ENCODE peak calls at places on chromosomes 5 and 9, in four cellular contexts. D, Z, V and H are unnamed samples.

GRCh38 chr5:109953821-109954220 is 264.1 kb downstream of the MAN2A1 start:
- DNase-seq in D (no peak), Z (no peak), V (no peak), H (no peak)

GRCh38 chr5:126492939-126493338 is 69.7 kb downstream of the GRAMD2B start:
- DNase-seq in D (peak), Z (no peak), V (no peak), H (no peak)

GRCh38 chr9:130659699-130660248 is 4.6 kb upstream of the PRDM12 start:
- DNase-seq in Z (no peak), D (no peak), V (no peak), H (no peak)

GRCh38 chr9:23824241-23825142 is 1.5 kb downstream of the ELAVL2 start:
- DNase-seq in V (no peak), D (no peak), Z (no peak), H (no peak)

GRCh38 chr5:32446660-32447059 is 2.1 kb upstream of the ZFR start:
- DNase-seq in V (no peak), Z (no peak), D (no peak), H (no peak)

GRCh38 chr9:35102465-35102768 is 514 bp downstream of the STOML2 start:
- DNase-seq in D (peak), Z (peak), V (no peak), H (no peak)

GRCh38 chr5:113156271-113156878 is 179.8 kb downstream of the DCP2 start:
- DNase-seq in D (no peak), V (no peak), Z (no peak), H (no peak)

GRCh38 chr9:120913673-120914266 is 12.8 kb downstream of the TRAF1 start:
- DNase-seq in D (no peak), Z (no peak), V (no peak), H (no peak)

GRCh38 chr5:83312672-83313071 is 158.9 kb upstream of the VCAN start:
- DNase-seq in V (no peak), D (no peak), Z (no peak), H (no peak)

GRCh38 chr9:134593286-134593685 is 48.3 kb upstream of the COL5A1 start:
- DNase-seq in V (no peak), D (no peak), Z (no peak), H (no peak)

GRCh38 chr5:98307811-98308210 is 465.7 kb upstream of the RGMB start:
- DNase-seq in Z (peak), D (peak), V (no peak), H (no peak)

GRCh38 chr5:11054014-11054413 is 293.0 kb upstream of the DAP start:
- DNase-seq in D (no peak), V (no peak), Z (no peak), H (no peak)

GRCh38 chr9:136019041-136019680 is 58.0 kb upstream of the UBAC1 start:
- DNase-seq in D (no peak), Z (no peak), V (no peak), H (peak)

DNA sequence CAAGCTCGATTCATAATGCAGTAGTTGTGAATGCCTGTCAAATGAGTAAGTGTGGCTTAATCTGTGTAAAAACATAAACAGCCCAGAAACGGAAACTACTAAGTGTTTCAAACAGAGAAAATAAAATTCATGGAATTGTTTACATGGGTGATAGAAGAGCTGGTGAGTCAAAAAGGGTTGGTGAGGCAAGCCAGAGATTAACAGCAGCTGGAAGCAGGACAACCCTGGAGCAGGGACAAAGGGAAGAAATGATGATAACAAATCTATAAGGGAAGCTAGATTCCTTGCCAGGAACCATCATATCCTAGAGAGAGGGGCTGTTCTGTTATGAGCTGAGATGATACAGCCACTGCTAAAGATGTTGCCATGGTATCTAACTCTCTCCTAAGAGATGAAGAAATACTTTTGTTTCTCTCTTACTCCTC is 18.0 kb upstream of the PRR16 start:
- DNase-seq in V (no peak), D (peak), Z (peak), H (no peak)
- H3K27ac ChIP-seq in V (peak), D (peak), Z (peak), H (no peak)

DNA sequence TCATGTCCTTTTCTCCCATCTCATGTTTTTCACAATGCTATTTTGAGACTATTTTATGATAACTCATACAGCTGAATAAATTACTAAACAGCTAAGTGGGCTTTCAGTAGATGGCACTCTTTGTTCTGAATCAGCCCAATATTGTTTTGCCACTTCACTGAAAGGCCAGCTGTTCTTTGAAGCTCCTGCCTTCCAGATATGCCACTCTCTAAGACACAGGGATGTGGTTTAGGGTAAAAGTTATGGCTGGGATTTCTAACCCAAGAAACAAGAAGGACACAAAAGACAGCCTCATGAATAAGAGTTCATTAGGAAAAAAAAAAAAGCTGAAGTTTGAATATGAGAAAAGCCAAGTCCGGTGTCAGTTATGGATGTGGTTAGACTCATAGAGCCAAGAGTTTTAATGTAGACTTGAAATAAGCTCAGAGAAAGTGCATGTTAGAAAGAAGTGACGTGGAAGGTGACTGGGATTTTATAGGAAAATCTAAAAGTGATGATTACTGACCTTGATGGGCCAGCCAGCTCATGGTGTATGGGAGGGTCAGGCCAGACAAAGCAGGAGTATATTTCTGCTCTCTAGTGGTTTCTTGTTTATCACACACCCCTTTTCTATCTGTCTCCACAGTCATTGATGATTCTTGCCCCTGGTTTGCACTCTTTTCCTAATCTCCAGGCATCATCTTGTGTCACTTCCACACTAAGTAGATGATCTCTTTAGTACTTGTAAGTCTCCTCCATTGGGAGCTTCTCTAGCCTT is 488.5 kb downstream of the NR2F1-AS1 start:
- DNase-seq in D (peak), Z (peak), V (no peak), H (no peak)
- TF ChIP-seq CTCF in D (peak), Z (peak), V (no peak), H (no peak)

DNA sequence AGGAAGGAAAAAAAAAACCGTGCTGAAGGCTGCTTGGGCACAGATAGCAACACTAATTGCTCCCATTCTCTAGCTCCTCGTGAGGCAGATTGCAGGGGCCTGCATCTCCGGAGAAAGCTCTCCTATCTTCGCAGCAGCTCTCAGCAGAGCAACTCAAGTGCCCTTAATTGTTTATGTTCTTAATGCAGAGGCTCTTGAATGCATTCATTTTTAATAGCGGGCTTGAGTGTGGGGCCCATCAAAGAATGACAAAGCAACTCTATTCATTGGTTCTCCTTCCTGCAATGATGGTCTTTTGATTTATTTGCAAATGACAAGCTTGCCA is 23.9 kb downstream of the TLE1 start:
- DNase-seq in V (no peak), D (no peak), Z (no peak), H (no peak)
- H3K4me3 ChIP-seq in V (no peak), D (no peak), Z (no peak), H (no peak)

GRCh38 chr9:29802454-29802853 is 2229.2 kb upstream of the C9orf72 start:
- DNase-seq in D (no peak), Z (no peak), V (no peak), H (no peak)

GRCh38 chr9:29806941-29807625 is 2233.8 kb upstream of the C9orf72 start:
- DNase-seq in V (no peak), Z (no peak), D (no peak), H (no peak)
- H3K27ac ChIP-seq in V (no peak), Z (no peak), D (no peak), H (no peak)

DNA sequence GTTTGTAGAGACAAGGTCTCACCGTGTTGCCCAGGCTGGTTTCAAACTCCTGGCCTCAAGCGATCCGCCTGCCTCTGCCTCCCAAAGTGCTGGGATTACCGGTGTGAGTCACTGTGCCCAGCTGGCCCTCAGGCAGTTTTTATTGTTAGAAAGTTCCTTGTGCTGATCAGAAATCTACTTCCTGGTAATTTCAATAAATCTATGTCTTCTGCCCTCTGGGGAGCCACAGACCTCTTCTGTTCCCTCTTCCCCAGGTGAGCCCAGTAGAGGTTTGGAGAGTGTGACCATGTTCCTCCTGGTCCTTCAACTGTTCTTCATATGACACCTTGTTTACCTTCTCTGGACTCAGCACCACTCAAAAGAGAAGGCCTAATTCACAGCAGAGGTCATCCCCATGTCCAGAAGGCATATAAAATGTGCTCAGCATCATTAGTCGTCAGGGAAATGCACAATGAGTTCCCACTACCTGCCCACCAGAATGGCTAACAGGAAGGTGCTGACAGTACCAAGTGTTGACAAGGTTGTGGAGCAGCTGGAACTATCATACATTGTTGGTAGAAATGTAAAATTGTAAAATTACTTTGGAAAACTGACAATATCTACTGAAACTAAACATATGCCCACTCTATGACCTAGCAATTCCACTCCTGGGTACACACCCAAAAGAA is 10.4 kb downstream of the TMOD1 start:
- DNase-seq in D (no peak), V (no peak), Z (no peak), H (no peak)
- TF ChIP-seq CTCF in D (no peak), V (no peak), Z (no peak), H (no peak)

GRCh38 chr9:16867571-16868311 is 2.7 kb downstream of the BNC2 start:
- DNase-seq in Z (peak), V (no peak), D (peak), H (no peak)
- H3K4me3 ChIP-seq in Z (peak), V (no peak), D (peak), H (peak)